ENCODE peak calls at places on chromosomes 11 and 22, in four cellular contexts. T, S, D and X are unnamed samples.

GRCh38 chr11:111966678-111967077 is 29.5 kb downstream of the DIXDC1 start:
- DNase-seq in T (no peak), D (no peak), S (no peak), X (no peak)

GRCh38 chr11:80899381-80899780 is 1458.6 kb upstream of the TENM4 start:
- DNase-seq in D (no peak), S (no peak), T (no peak), X (no peak)

GRCh38 chr22:44456661-44457412 is 41.2 kb downstream of the RTL6 start:
- DNase-seq in T (no peak), D (no peak), S (no peak), X (no peak)

GRCh38 chr11:117529767-117530166 is 202.1 kb downstream of the CEP164 start:
- DNase-seq in S (no peak), D (no peak), T (no peak), X (no peak)

GRCh38 chr11:64568041-64568571 is 22.9 kb upstream of the SLC22A12 start:
- DNase-seq in T (no peak), D (no peak), S (no peak), X (no peak)

GRCh38 chr11:116993599-116993998 is 104.6 kb downstream of the SIK3 start:
- DNase-seq in S (no peak), D (no peak), T (no peak), X (peak)

GRCh38 chr11:114257621-114258558 is 38.3 kb upstream of the NNMT start:
- DNase-seq in D (no peak), S (no peak), T (no peak), X (peak)

GRCh38 chr11:11810764-11811726 is 30.7 kb upstream of the USP47 start:
- DNase-seq in D (no peak), T (no peak), S (no peak), X (no peak)